ENCODE peak calls at places on chromosomes 4 and X, in eight cellular contexts. One of them, this sample, is unnamed.

GRCh38 chrX:66053414-66053813 is 13.5 kb upstream of the VSIG4 start:
- DNase-seq in HFF-Myc: no peak
- DNase-seq in H9: no peak
- DNase-seq in endodermal cell: peak
- DNase-seq in mucosa of descending colon: no peak
- DNase-seq in Peyer's patch: no peak
- DNase-seq in A673: no peak
- DNase-seq in B cell: no peak
- DNase-seq in this sample: no peak

GRCh38 chr4:16794816-16795445 is 103.5 kb downstream of the LDB2 start:
- DNase-seq in B cell: no peak
- DNase-seq in Peyer's patch: no peak
- DNase-seq in endodermal cell: peak
- DNase-seq in mucosa of descending colon: no peak
- DNase-seq in A673: peak
- DNase-seq in H9: peak
- DNase-seq in HFF-Myc: peak
- DNase-seq in this sample: peak

GRCh38 chr4:7691992-7692391 is 247.7 kb downstream of the AFAP1 start:
- DNase-seq in mucosa of descending colon: no peak
- DNase-seq in HFF-Myc: no peak
- DNase-seq in B cell: no peak
- DNase-seq in Peyer's patch: no peak
- DNase-seq in H9: no peak
- DNase-seq in A673: no peak
- DNase-seq in endodermal cell: no peak
- DNase-seq in this sample: peak

GRCh38 chr4:152729466-152729865 is 49.7 kb upstream of the TMEM154 start:
- DNase-seq in HFF-Myc: no peak
- DNase-seq in endodermal cell: no peak
- DNase-seq in H9: no peak
- DNase-seq in mucosa of descending colon: no peak
- DNase-seq in A673: peak
- DNase-seq in B cell: no peak
- DNase-seq in Peyer's patch: no peak
- DNase-seq in this sample: no peak

GRCh38 chr4:150302553-150302952 is 224.3 kb downstream of the DCLK2 start:
- DNase-seq in Peyer's patch: no peak
- DNase-seq in mucosa of descending colon: no peak
- DNase-seq in B cell: no peak
- DNase-seq in HFF-Myc: peak
- DNase-seq in A673: peak
- DNase-seq in H9: no peak
- DNase-seq in endodermal cell: no peak
- DNase-seq in this sample: no peak

GRCh38 chrX:123835661-123836371 is 24.0 kb upstream of the XIAP start:
- DNase-seq in HFF-Myc: no peak
- DNase-seq in endodermal cell: no peak
- DNase-seq in Peyer's patch: no peak
- DNase-seq in A673: no peak
- DNase-seq in mucosa of descending colon: no peak
- DNase-seq in H9: no peak
- DNase-seq in B cell: no peak
- DNase-seq in this sample: no peak

GRCh38 chrX:39398215-39398972 is 597.1 kb downstream of the MID1IP1 start:
- DNase-seq in endodermal cell: no peak
- DNase-seq in Peyer's patch: no peak
- DNase-seq in HFF-Myc: no peak
- DNase-seq in B cell: no peak
- DNase-seq in mucosa of descending colon: no peak
- DNase-seq in A673: no peak
- DNase-seq in H9: no peak
- DNase-seq in this sample: no peak

GRCh38 chrX:134907302-134907701 is 83.5 kb upstream of the SMIM10 start:
- DNase-seq in mucosa of descending colon: no peak
- DNase-seq in Peyer's patch: no peak
- DNase-seq in H9: no peak
- DNase-seq in B cell: no peak
- DNase-seq in HFF-Myc: no peak
- DNase-seq in endodermal cell: no peak
- DNase-seq in A673: no peak
- DNase-seq in this sample: no peak

GRCh38 chr4:83083925-83084475 is 30.5 kb downstream of the PLAC8 start:
- DNase-seq in mucosa of descending colon: no peak
- DNase-seq in Peyer's patch: no peak
- DNase-seq in B cell: peak
- DNase-seq in A673: no peak
- DNase-seq in endodermal cell: peak
- DNase-seq in H9: no peak
- DNase-seq in HFF-Myc: no peak
- DNase-seq in this sample: no peak

GRCh38 chrX:72479324-72480274 is 93.0 kb downstream of the HDAC8 start:
- DNase-seq in HFF-Myc: no peak
- DNase-seq in B cell: no peak
- DNase-seq in A673: no peak
- DNase-seq in mucosa of descending colon: no peak
- DNase-seq in endodermal cell: no peak
- DNase-seq in H9: no peak
- DNase-seq in Peyer's patch: no peak
- DNase-seq in this sample: no peak

GRCh38 chr4:60847614-60848013 is 352.5 kb upstream of the ADGRL3 start:
- DNase-seq in Peyer's patch: no peak
- DNase-seq in mucosa of descending colon: no peak
- DNase-seq in HFF-Myc: no peak
- DNase-seq in endodermal cell: peak
- DNase-seq in B cell: no peak
- DNase-seq in H9: no peak
- DNase-seq in A673: no peak
- DNase-seq in this sample: no peak

GRCh38 chrX:16774746-16775145 is 11.5 kb upstream of the TXLNG start:
- DNase-seq in Peyer's patch: no peak
- DNase-seq in H9: no peak
- DNase-seq in HFF-Myc: no peak
- DNase-seq in endodermal cell: no peak
- DNase-seq in mucosa of descending colon: no peak
- DNase-seq in B cell: no peak
- DNase-seq in A673: no peak
- DNase-seq in this sample: no peak

GRCh38 chr4:128512161-128512560 is 224.5 kb upstream of the PGRMC2 start:
- DNase-seq in B cell: no peak
- DNase-seq in Peyer's patch: no peak
- DNase-seq in endodermal cell: no peak
- DNase-seq in mucosa of descending colon: no peak
- DNase-seq in A673: peak
- DNase-seq in H9: no peak
- DNase-seq in HFF-Myc: no peak
- DNase-seq in this sample: no peak

GRCh38 chr4:79212311-79212710 is 113.5 kb downstream of the NAA11 start:
- DNase-seq in HFF-Myc: no peak
- DNase-seq in H9: no peak
- DNase-seq in A673: no peak
- DNase-seq in B cell: no peak
- DNase-seq in Peyer's patch: no peak
- DNase-seq in mucosa of descending colon: no peak
- DNase-seq in endodermal cell: no peak
- DNase-seq in this sample: no peak

DNA sequence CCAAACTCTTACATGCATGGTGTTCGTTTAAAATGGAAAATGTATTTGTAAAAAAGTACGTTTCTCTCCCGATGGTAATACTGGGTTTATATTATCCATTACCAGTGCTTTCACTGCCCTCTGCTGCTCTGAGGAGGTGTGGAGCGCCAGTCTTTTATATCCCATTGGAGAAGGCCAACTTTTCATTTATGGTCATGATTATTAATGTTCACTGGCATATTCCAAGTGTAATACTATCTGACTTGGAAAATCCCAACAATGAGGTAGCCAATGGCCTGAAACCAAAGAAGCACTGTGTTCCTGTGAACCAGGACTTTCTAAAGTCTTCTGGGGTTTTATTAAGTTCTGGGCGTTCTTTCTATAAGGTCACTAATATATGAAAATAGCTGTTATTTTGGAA is 80.7 kb downstream of the SYNPO2 start:
- DNase-seq in Peyer's patch: no peak
- DNase-seq in H9: no peak
- DNase-seq in B cell: no peak
- DNase-seq in mucosa of descending colon: no peak
- DNase-seq in endodermal cell: peak
- DNase-seq in A673: peak
- DNase-seq in HFF-Myc: peak
- DNase-seq in this sample: no peak
- TF ChIP-seq CTCF in Peyer's patch: peak
- TF ChIP-seq CTCF in H9: peak
- TF ChIP-seq CTCF in B cell: no peak
- TF ChIP-seq CTCF in mucosa of descending colon: no peak
- TF ChIP-seq CTCF in endodermal cell: peak
- TF ChIP-seq CTCF in A673: peak
- TF ChIP-seq CTCF in HFF-Myc: peak
- TF ChIP-seq CTCF in this sample: no peak

DNA sequence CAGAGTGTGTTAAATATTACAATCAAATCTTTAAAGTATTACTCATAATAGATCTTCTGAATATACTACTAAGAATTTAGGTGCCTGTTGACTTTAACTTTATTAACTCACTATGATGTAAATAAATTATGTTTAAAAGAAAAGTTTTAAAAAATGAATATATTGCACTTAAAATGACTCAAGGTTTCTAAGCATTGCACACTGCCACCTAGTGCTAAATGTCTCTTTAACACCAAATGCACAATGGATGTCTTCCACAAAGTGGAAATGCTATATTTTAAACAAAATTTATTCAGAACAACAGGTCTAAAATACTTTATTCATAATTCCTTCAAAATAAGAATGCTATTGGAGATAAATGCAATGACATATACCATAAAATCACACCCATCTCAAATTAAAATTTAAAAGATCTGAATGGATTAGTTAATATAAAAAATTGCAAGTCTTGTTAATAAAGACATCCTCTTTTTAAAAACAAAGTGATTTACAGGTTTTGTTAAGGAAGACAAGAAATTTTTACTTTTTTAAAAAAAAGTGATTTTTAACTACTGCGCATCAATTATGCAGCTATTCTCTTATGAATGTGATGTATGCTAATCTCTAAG is 5.5 kb downstream of the INPP4B start:
- DNase-seq in A673: peak
- DNase-seq in endodermal cell: no peak
- DNase-seq in Peyer's patch: no peak
- DNase-seq in HFF-Myc: no peak
- DNase-seq in B cell: no peak
- DNase-seq in H9: no peak
- DNase-seq in mucosa of descending colon: no peak
- DNase-seq in this sample: no peak
- TF ChIP-seq CTCF in A673: peak
- TF ChIP-seq CTCF in endodermal cell: peak
- TF ChIP-seq CTCF in Peyer's patch: peak
- TF ChIP-seq CTCF in HFF-Myc: peak
- TF ChIP-seq CTCF in B cell: peak
- TF ChIP-seq CTCF in H9: peak
- TF ChIP-seq CTCF in mucosa of descending colon: peak
- TF ChIP-seq CTCF in this sample: peak

DNA sequence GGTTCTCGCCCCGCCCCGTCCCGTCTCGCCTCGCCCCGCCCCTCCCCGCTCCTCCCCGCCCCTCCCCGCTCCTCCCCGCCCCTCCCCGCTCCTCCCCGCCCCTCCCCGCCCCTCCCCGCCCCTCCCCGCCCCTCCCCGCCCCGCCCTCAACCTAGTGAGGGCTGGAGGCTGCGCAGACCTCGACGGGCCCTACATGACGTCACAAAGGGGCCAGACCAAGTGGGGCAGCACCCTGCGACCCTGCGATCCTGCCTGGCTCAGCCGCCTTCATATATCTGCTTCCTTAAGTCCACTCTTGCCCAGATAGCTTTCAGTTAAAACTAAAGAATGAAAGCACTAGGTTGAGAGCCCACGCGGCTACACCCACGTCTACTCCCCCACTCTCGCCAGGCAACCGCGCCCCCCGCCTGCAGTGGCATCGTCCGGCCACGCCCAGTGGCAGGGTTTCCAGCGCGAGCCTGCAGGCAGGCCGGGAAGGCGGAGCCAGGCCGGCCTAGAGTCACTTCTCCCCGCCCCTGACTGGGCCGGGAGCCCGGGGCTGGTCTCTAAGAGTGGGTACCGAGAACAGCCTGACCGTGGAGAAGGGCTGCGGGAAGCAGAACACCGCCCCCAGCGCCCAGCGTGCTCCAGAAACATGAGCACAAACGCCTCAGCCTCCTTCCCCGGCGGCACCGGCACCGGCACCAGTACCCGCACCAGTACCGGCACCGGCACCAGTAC is 1.5 kb upstream of the MAOA start:
- DNase-seq in endodermal cell: peak
- DNase-seq in HFF-Myc: peak
- DNase-seq in H9: peak
- DNase-seq in B cell: peak
- DNase-seq in mucosa of descending colon: peak
- DNase-seq in Peyer's patch: peak
- DNase-seq in A673: peak
- DNase-seq in this sample: peak
- TF ChIP-seq CTCF in endodermal cell: peak
- TF ChIP-seq CTCF in HFF-Myc: no peak
- TF ChIP-seq CTCF in H9: peak
- TF ChIP-seq CTCF in B cell: peak
- TF ChIP-seq CTCF in mucosa of descending colon: no peak
- TF ChIP-seq CTCF in Peyer's patch: no peak
- TF ChIP-seq CTCF in A673: peak
- TF ChIP-seq CTCF in this sample: no peak

GRCh38 chrX:102339312-102340298 is 92.6 kb downstream of the NXF2 start:
- DNase-seq in A673: peak
- DNase-seq in H9: peak
- DNase-seq in endodermal cell: peak
- DNase-seq in mucosa of descending colon: no peak
- DNase-seq in Peyer's patch: peak
- DNase-seq in HFF-Myc: no peak
- DNase-seq in B cell: no peak
- DNase-seq in this sample: no peak

GRCh38 chrX:102338162-102338561 is 91.2 kb downstream of the NXF2 start:
- DNase-seq in H9: no peak
- DNase-seq in Peyer's patch: peak
- DNase-seq in endodermal cell: no peak
- DNase-seq in A673: no peak
- DNase-seq in B cell: no peak
- DNase-seq in mucosa of descending colon: no peak
- DNase-seq in HFF-Myc: no peak
- DNase-seq in this sample: no peak

GRCh38 chrX:102345916-102346315 is 93.9 kb downstream of the NXF2B start:
- DNase-seq in HFF-Myc: no peak
- DNase-seq in mucosa of descending colon: peak
- DNase-seq in Peyer's patch: peak
- DNase-seq in H9: peak
- DNase-seq in A673: peak
- DNase-seq in endodermal cell: peak
- DNase-seq in B cell: peak
- DNase-seq in this sample: peak

DNA sequence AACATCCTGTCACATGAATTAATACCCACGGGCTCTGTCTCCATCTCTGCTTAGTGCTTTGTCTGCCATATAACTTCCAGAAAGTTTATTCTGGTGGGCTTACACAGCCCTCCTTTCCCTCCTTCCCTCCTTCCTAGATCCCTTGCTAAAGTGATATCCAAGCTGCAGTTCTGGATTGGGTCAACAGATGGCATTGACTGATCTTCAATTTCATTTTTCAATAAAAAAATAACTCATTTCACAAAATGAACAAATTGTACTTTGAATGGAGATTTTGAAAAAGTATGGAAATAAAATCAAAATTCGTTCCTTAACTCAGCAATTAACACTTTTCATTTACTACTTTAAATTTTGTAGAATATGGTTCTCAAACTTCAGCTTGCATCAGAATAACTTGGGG is 94.9 kb downstream of the NXF2 start:
- DNase-seq in H9: no peak
- DNase-seq in B cell: no peak
- DNase-seq in HFF-Myc: no peak
- DNase-seq in A673: no peak
- DNase-seq in Peyer's patch: no peak
- DNase-seq in mucosa of descending colon: no peak
- DNase-seq in endodermal cell: no peak
- DNase-seq in this sample: no peak
- TF ChIP-seq CTCF in H9: no peak
- TF ChIP-seq CTCF in B cell: no peak
- TF ChIP-seq CTCF in HFF-Myc: no peak
- TF ChIP-seq CTCF in A673: peak
- TF ChIP-seq CTCF in Peyer's patch: no peak
- TF ChIP-seq CTCF in mucosa of descending colon: no peak
- TF ChIP-seq CTCF in endodermal cell: peak
- TF ChIP-seq CTCF in this sample: no peak